ENCODE peak calls at places on chromosomes 7 and 10, in six cellular contexts. P, T, G, I, S and O are unnamed samples.

GRCh38 chr10:32905466-32905865 is 52.6 kb downstream of the ITGB1 start:
- DNase-seq in P (no peak), T (no peak), G (no peak), I (no peak), S (no peak), O (no peak)

GRCh38 chr7:117435475-117436043 is 8.3 kb upstream of the ASZ1 start:
- DNase-seq in P (no peak), T (no peak), G (no peak), I (no peak), S (no peak), O (no peak)

GRCh38 chr7:46900312-46901263 is 681.3 kb downstream of the TNS3 start:
- DNase-seq in P (no peak), T (no peak), G (peak), I (no peak), S (no peak), O (no peak)

GRCh38 chr7:100132697-100133137 is 6.0 kb downstream of the MBLAC1 start:
- DNase-seq in P (peak), T (peak), G (peak), I (peak), S (peak), O (no peak)

GRCh38 chr7:116407165-116407564 is 92.4 kb upstream of the CAV2 start:
- DNase-seq in P (no peak), T (no peak), G (no peak), I (no peak), S (no peak), O (no peak)

GRCh38 chr7:19051767-19052375 is 65.6 kb downstream of the TWIST1 start:
- DNase-seq in P (peak), T (peak), G (peak), I (peak), S (peak), O (peak)

GRCh38 chr7:20035279-20035875 is 181.8 kb downstream of the MACC1 start:
- DNase-seq in P (no peak), T (no peak), G (no peak), I (no peak), S (no peak), O (no peak)

GRCh38 chr10:73577788-73578187 is 13.4 kb downstream of the USP54 start:
- DNase-seq in P (no peak), T (no peak), G (no peak), I (no peak), S (no peak), O (no peak)

GRCh38 chr7:26280097-26280496 is 11.6 kb upstream of the SNX10 start:
- DNase-seq in P (no peak), T (no peak), G (no peak), I (no peak), S (no peak), O (no peak)

GRCh38 chr7:1673581-1674102 is 3.6 kb downstream of the ELFN1 start:
- DNase-seq in P (peak), T (no peak), G (peak), I (no peak), S (no peak), O (no peak)

GRCh38 chr10:71975891-71976725 is 11.9 kb downstream of the CHST3 start:
- DNase-seq in P (no peak), T (no peak), G (no peak), I (no peak), S (no peak), O (no peak)

GRCh38 chr7:80186721-80187120 is 52.1 kb downstream of the GNAI1 start:
- DNase-seq in P (no peak), T (no peak), G (peak), I (no peak), S (no peak), O (no peak)

GRCh38 chr7:80184693-80185092 is 50.1 kb downstream of the GNAI1 start:
- DNase-seq in P (no peak), T (no peak), G (no peak), I (no peak), S (no peak), O (no peak)

GRCh38 chr7:80183900-80184685 is 49.5 kb downstream of the GNAI1 start:
- DNase-seq in P (no peak), T (no peak), G (no peak), I (no peak), S (no peak), O (no peak)

GRCh38 chr7:80187279-80187678 is 52.6 kb downstream of the GNAI1 start:
- DNase-seq in P (no peak), T (no peak), G (no peak), I (no peak), S (no peak), O (no peak)

GRCh38 chr7:80185571-80185970 is 50.9 kb downstream of the GNAI1 start:
- DNase-seq in P (no peak), T (no peak), G (no peak), I (no peak), S (no peak), O (no peak)
- TF ChIP-seq POLR2AphosphoS5 in P (no peak), T (no peak), G (no peak), I (no peak), S (no peak), O (no peak)

DNA sequence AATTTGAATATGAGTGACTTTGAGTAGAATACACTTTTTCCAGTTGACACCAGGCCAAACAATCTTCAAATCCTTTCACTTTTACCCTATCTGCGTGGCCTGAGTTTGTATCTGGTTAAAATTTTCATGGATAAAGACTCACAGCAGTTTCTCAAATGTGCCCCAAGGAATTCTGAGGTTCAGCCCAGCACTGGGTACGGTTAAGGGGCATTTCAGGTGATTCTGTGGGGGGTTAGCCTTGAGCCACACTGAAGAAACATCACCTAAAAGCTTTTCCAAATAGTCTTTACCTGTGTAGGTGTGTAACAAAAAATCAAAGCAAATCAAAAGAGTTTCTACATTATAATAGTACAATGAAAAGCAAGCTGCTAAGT is 83.8 kb upstream of the DNAJC1 start:
- DNase-seq in P (no peak), T (peak), G (no peak), I (no peak), S (no peak), O (no peak)
- TF ChIP-seq TAF1 in P (no peak), T (no peak), G (no peak), I (no peak), S (no peak), O (no peak)

GRCh38 chr10:80498833-80499671 is 38.6 kb upstream of the SH2D4B start:
- DNase-seq in P (no peak), T (no peak), G (no peak), I (no peak), S (peak), O (no peak)

GRCh38 chr10:80500572-80501380 is 36.9 kb upstream of the SH2D4B start:
- DNase-seq in P (no peak), T (no peak), G (no peak), I (no peak), S (no peak), O (no peak)

GRCh38 chr10:80498039-80498832 is 39.5 kb upstream of the SH2D4B start:
- DNase-seq in P (no peak), T (no peak), G (no peak), I (no peak), S (no peak), O (no peak)

GRCh38 chr10:80496555-80497172 is 41.0 kb upstream of the SH2D4B start:
- DNase-seq in P (no peak), T (no peak), G (no peak), I (no peak), S (no peak), O (no peak)

GRCh38 chr10:80497187-80498038 is 40.3 kb upstream of the SH2D4B start:
- DNase-seq in P (no peak), T (peak), G (no peak), I (no peak), S (no peak), O (no peak)
- TF ChIP-seq POLR2AphosphoS5 in P (no peak), T (peak), G (no peak), I (no peak), S (no peak), O (no peak)

GRCh38 chr7:114021135-114021534 is 102.3 kb upstream of the PPP1R3A start:
- DNase-seq in P (no peak), T (no peak), G (no peak), I (no peak), S (no peak), O (no peak)
- TF ChIP-seq TAF1 in P (no peak), T (no peak), G (no peak), I (no peak), S (no peak), O (no peak)